ENCODE peak calls at places on chromosome 22, in ten cellular contexts. T is IMR-90; Y is uterus; G is neural progenitor cell; V is left ventricle myocardium inferior; K is A549; P is kidney; B is neuronal stem cell; C is right cardiac atrium; E is CD8-positive, alpha-beta T cell. D is an unnamed sample.

GRCh38 chr22:40889116-40889515 is 27.2 kb upstream of the DNAJB7 start:
- DNase-seq in Y (no peak), C (no peak), K (no peak), E (no peak), T (no peak), V (no peak), P (no peak), G (no peak), B (no peak), D (no peak)

GRCh38 chr22:32801436-32802290 is at the start of gene TIMP3:
- DNase-seq in V (peak; percentile 94), T (peak; percentile 82), G (peak; percentile 92), P (peak; percentile 97), E (no peak), Y (peak; percentile 95), K (no peak), B (peak; percentile 69), C (peak; percentile 93), D (peak; percentile 94)

GRCh38 chr22:32661737-32662586 is 139.5 kb upstream of the TIMP3 start:
- DNase-seq in P (no peak), E (no peak), T (peak; percentile 79), V (no peak), B (no peak), C (no peak), G (no peak), K (no peak), Y (no peak), D (no peak)

GRCh38 chr22:41288245-41288946 is 2.4 kb upstream of the RANGAP1 start:
- DNase-seq in E (no peak), Y (no peak), C (no peak), K (peak; percentile 71), G (no peak), V (no peak), T (peak; percentile 88), P (peak; percentile 50), B (no peak), D (no peak)

GRCh38 chr22:39785232-39785631 is 108.3 kb downstream of the ENTHD1 start:
- DNase-seq in B (no peak), E (no peak), K (no peak), P (no peak), C (no peak), Y (no peak), T (no peak), V (no peak), G (no peak), D (no peak)

GRCh38 chr22:37371491-37371890 is 55.8 kb downstream of the ELFN2 start:
- DNase-seq in V (no peak), T (no peak), K (no peak), G (no peak), C (no peak), B (no peak), E (no peak), Y (no peak), P (no peak), D (no peak)

GRCh38 chr22:40720538-40721256 is 41.4 kb downstream of the MCHR1 start:
- DNase-seq in P (no peak), K (no peak), E (no peak), V (no peak), B (no peak), T (peak; percentile 49), Y (peak; percentile 47), G (no peak), C (no peak), D (no peak)

GRCh38 chr22:34798605-34799004 is 267.4 kb upstream of the ISX start:
- DNase-seq in T (no peak), E (no peak), Y (no peak), G (no peak), V (no peak), P (peak; percentile 82), C (no peak), K (no peak), B (no peak), D (no peak)

GRCh38 chr22:26715392-26715939 is 58.1 kb downstream of the MIAT start:
- DNase-seq in C (no peak), P (no peak), K (no peak), B (no peak), E (no peak), G (no peak), V (no peak), Y (no peak), T (no peak), D (no peak)

GRCh38 chr22:26714971-26715370 is 57.6 kb downstream of the MIAT start:
- DNase-seq in B (no peak), T (no peak), V (no peak), P (no peak), K (no peak), G (no peak), Y (no peak), C (no peak), E (no peak), D (no peak)

GRCh38 chr22:26722159-26722558 is 64.8 kb downstream of the MIAT start:
- DNase-seq in Y (no peak), P (no peak), V (no peak), K (no peak), T (peak; percentile 63), E (no peak), C (no peak), B (no peak), G (no peak), D (no peak)

GRCh38 chr22:26718905-26719304 is 61.5 kb downstream of the MIAT start:
- DNase-seq in P (no peak), K (peak; percentile 30), V (no peak), C (no peak), Y (no peak), T (peak; percentile 91), G (no peak), E (no peak), B (no peak), D (no peak)

DNA sequence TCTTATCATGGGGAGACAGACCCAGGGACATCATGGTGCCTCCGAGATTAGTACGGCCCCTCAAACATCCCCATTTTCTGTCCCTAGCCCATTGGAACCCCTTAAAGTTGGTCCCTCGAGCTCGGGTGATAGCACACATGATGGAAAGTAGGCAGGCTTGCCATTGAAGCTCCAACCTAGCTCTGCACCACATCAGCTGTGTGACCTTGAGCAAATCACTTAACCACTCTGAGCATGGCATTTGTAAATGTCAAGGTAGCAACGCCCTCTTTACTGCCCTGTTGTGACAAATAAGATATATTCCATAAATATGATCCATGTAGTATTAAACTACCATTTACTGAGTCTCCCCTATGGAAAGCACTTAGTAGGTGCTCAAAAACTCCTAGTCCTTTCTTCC is 61.1 kb downstream of the MIAT start:
- DNase-seq in P (no peak), T (no peak), K (no peak), E (no peak), G (no peak), B (no peak), Y (no peak), C (no peak), V (no peak), D (no peak)
- H3K4me1 ChIP-seq in P (no peaks in the 10 kb centered on the region), T (peaks cover 21% of the 10 kb centered on the region), K (peaks cover 57% of the 10 kb centered on the region), E (no peaks in the 10 kb centered on the region), G (peaks cover 15% of the 10 kb centered on the region), B (peaks cover 13% of the 10 kb centered on the region), Y (no peaks in the 10 kb centered on the region), C (peaks cover 10% of the 10 kb centered on the region), V (peaks cover 21% of the 10 kb centered on the region), D (no peaks in the 10 kb centered on the region)

GRCh38 chr22:36298118-36298517 is 45.2 kb downstream of the APOL1 start:
- DNase-seq in V (no peak), Y (no peak), K (no peak), G (no peak), E (no peak), P (peak; percentile 20), C (no peak), B (no peak), T (no peak), D (no peak)

GRCh38 chr22:36297568-36297967 is 44.6 kb downstream of the APOL1 start:
- DNase-seq in V (no peak), Y (no peak), G (no peak), K (no peak), E (no peak), B (no peak), P (peak; percentile 51), T (no peak), C (no peak), D (no peak)

GRCh38 chr22:36299295-36299694 is 46.4 kb downstream of the APOL1 start:
- DNase-seq in K (no peak), T (no peak), B (no peak), C (no peak), V (no peak), G (no peak), Y (no peak), E (no peak), P (no peak), D (no peak)

GRCh38 chr22:36299911-36300310 is 47.0 kb downstream of the APOL1 start:
- DNase-seq in Y (no peak), V (no peak), G (no peak), B (no peak), C (no peak), P (no peak), K (no peak), T (no peak), E (no peak), D (no peak)

GRCh38 chr22:36298601-36299000 is 45.7 kb downstream of the APOL1 start:
- DNase-seq in Y (no peak), G (no peak), V (no peak), K (no peak), P (no peak), T (no peak), B (no peak), C (no peak), E (no peak), D (no peak)
- H3K27ac ChIP-seq in Y (no peak overlapping the region), G (no peak overlapping the region), V (no peak overlapping the region), K (no peak overlapping the region), P (no peak overlapping the region), T (peak overlapping the region; percentile 43), B (no peak overlapping the region), C (no peak overlapping the region), E (no peak overlapping the region), D (no peak overlapping the region)

GRCh38 chr22:28813772-28814518 is 13.6 kb upstream of the XBP1 start:
- DNase-seq in K (no peak), B (no peak), P (peak; percentile 59), T (no peak), E (no peak), V (no peak), C (no peak), G (no peak), Y (peak; percentile 56), D (no peak)
- H3K4me1 ChIP-seq in K (peaks cover 41% of the 10 kb centered on the region), B (peaks cover 5% of the 10 kb centered on the region), P (peaks cover 26% of the 10 kb centered on the region), T (peaks cover 2% of the 10 kb centered on the region), E (peaks cover 79% of the 10 kb centered on the region), V (peaks cover 39% of the 10 kb centered on the region), C (peaks cover 6% of the 10 kb centered on the region), G (no peaks in the 10 kb centered on the region), Y (peaks cover 3% of the 10 kb centered on the region), D (no peaks in the 10 kb centered on the region)

GRCh38 chr22:48835857-48836672 is 991.6 kb downstream of the BRD1 start:
- DNase-seq in E (no peak), V (no peak), T (no peak), Y (no peak), K (no peak), B (no peak), P (peak; percentile 63), C (no peak), G (no peak), D (no peak)

GRCh38 chr22:48837341-48837935 is 990.2 kb downstream of the BRD1 start:
- DNase-seq in K (peak; percentile 6), C (no peak), E (no peak), G (no peak), B (no peak), V (no peak), T (no peak), P (peak; percentile 46), Y (no peak), D (no peak)

GRCh38 chr22:48836673-48837340 is 990.9 kb downstream of the BRD1 start:
- DNase-seq in Y (no peak), G (no peak), P (no peak), K (no peak), V (no peak), C (no peak), E (no peak), B (no peak), T (no peak), D (no peak)

GRCh38 chr22:48834404-48834803 is 993.3 kb downstream of the BRD1 start:
- DNase-seq in T (no peak), Y (no peak), K (no peak), P (no peak), G (no peak), C (no peak), E (no peak), B (no peak), V (no peak), D (no peak)

DNA sequence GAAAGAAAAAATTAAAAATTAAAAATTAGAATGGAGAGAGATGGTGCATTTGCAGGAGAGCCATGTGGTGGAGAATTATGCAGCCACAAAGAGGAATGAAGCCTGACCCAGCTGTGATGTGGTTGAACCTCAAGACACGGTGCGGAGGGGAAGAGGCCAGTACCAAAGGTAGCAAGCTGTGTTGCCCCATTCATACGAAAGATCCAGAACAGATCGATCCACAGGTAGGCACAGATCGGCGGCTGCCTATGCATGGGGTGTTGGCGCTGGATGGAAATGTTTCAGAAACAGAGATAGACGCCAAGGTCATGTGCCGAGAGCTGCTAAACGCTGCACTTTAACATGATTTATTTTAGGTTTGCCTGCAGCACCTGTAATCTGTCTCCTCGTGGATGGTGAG is 992.3 kb downstream of the BRD1 start:
- DNase-seq in V (no peak), T (no peak), Y (no peak), P (peak; percentile 52), B (no peak), K (no peak), C (no peak), E (no peak), G (no peak), D (no peak)
- H3K27ac ChIP-seq in V (no peak overlapping the region), T (no peak overlapping the region), Y (no peak overlapping the region), P (no peak overlapping the region), B (no peak overlapping the region), K (no peak overlapping the region), C (no peak overlapping the region), E (no peak overlapping the region), G (no peak overlapping the region), D (no peak overlapping the region)

D was measured in right atrium auricular region.